ENCODE peak calls at places on chromosomes 16 and 17, in nine cellular contexts. D is A673, F is left lung, V is Peyer's patch, R is heart left ventricle, W is SK-N-SH, A is IMR-90, O is mucosa of descending colon, I is HCT116. L is an unnamed sample. For H3K4me1, the result is how much of the 10 kb centered on the place peaks cover.

GRCh38 chr16:30846649-30847402 is 47.1 kb downstream of the BCL7C start:
- DNase-seq in F (no peak), I (no peak), D (no peak), O (no peak), W (no peak), V (no peak), A (no peak), R (peak), L (no peak)

GRCh38 chr17:49616086-49616485 is 40.4 kb downstream of the NXPH3 start:
- DNase-seq in A (no peak), V (no peak), I (no peak), R (no peak), W (no peak), F (no peak), D (no peak), O (no peak), L (no peak)

GRCh38 chr17:42843358-42843934 is 934 bp upstream of the AOC2 start:
- DNase-seq in V (peak), W (peak), I (peak), A (peak), F (no peak), R (no peak), D (peak), O (peak), L (peak)

GRCh38 chr17:42133461-42134041 is 10.9 kb downstream of the HSPB9 start:
- DNase-seq in V (peak), I (no peak), F (no peak), R (no peak), D (no peak), A (no peak), O (peak), W (no peak), L (peak)

GRCh38 chr16:35215287-35215686 is 1755.9 kb downstream of the TP53TG3F start:
- DNase-seq in W (no peak), R (no peak), D (no peak), V (no peak), I (no peak), A (no peak), F (no peak), O (no peak), L (no peak)

GRCh38 chr16:27243725-27244362 is 24.7 kb downstream of the NSMCE1 start:
- DNase-seq in D (no peak), F (peak), R (no peak), O (no peak), I (no peak), W (no peak), V (peak), A (no peak), L (no peak)

GRCh38 chr17:29740017-29740416 is 117.3 kb upstream of the CORO6 start:
- DNase-seq in A (no peak), I (no peak), W (peak), R (no peak), O (no peak), F (no peak), V (no peak), D (no peak), L (no peak)

GRCh38 chr17:3603119-3603869 is 5.9 kb downstream of the TRPV1 start:
- DNase-seq in D (no peak), R (no peak), W (no peak), F (no peak), A (peak), O (no peak), V (no peak), I (no peak), L (no peak)

GRCh38 chr17:78991017-78991783 is 11.5 kb upstream of the LGALS3BP start:
- DNase-seq in A (no peak), D (no peak), I (no peak), O (no peak), W (peak), R (no peak), V (peak), F (no peak), L (peak)

GRCh38 chr16:1105888-1106620 is 10.0 kb upstream of the C1QTNF8 start:
- DNase-seq in O (peak), R (peak), W (peak), V (peak), I (no peak), F (peak), D (peak), A (peak), L (peak)

GRCh38 chr17:82396601-82397435 is 21.3 kb upstream of the HEXD start:
- DNase-seq in O (no peak), W (no peak), F (no peak), R (peak), D (peak), I (no peak), V (no peak), A (peak), L (no peak)

GRCh38 chr16:50419116-50419515 is 50.3 kb upstream of the BRD7 start:
- DNase-seq in F (no peak), A (no peak), O (no peak), I (no peak), W (no peak), V (no peak), D (no peak), R (no peak), L (no peak)

GRCh38 chr17:74798239-74798707 is 22.1 kb upstream of the NAT9 start:
- DNase-seq in D (peak), A (peak), O (no peak), W (no peak), V (no peak), R (no peak), F (no peak), I (no peak), L (no peak)

GRCh38 chr17:16583781-16584180 is 14.8 kb upstream of the ZNF287 start:
- DNase-seq in F (no peak), D (no peak), W (no peak), I (no peak), A (no peak), R (no peak), V (no peak), O (no peak), L (no peak)
- H3K4me3 ChIP-seq in F (no peak), D (peak), W (no peak), I (no peak), A (no peak), R (no peak), V (no peak), O (no peak), L (peak)

GRCh38 chr17:27354051-27354490 is 60.2 kb downstream of the WSB1 start:
- DNase-seq in R (no peak), F (no peak), V (no peak), O (no peak), W (no peak), I (no peak), D (no peak), A (no peak), L (no peak)
- TF ChIP-seq CTCF in R (peak), F (peak), V (no peak), O (no peak), W (no peak), I (no peak), D (peak), A (no peak), L (no peak)

DNA sequence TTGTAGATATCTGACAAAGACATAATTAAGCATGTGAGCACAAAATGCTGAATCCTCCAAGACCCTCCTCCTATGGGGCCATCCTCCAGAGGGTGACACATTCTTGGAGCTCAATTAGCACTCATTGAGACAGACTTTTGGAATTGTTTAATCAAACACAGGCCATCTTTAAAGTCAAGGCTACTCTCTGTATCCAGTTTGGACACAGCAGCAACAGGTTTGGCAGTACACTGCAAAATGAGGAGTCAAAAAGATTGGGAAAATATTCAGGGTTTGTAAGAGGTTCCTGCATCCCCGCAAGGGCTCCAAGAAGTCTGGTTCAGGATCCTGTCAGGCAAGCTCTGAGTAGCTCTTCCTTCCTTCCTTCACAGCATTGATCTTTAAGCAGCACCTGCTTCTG is 1.3 kb downstream of the ITFG1 start:
- DNase-seq in W (no peak), I (no peak), R (no peak), V (no peak), F (no peak), O (no peak), D (no peak), A (no peak), L (no peak)
- H3K4me1 ChIP-seq in W (under half), I (under half), R (under half), V (under half), F (under half), O (under half), D (under half), A (under half), L (under half)

GRCh38 chr16:75644240-75645012 is 3.0 kb downstream of the KARS1 start:
- DNase-seq in D (no peak), O (no peak), R (no peak), I (no peak), W (no peak), F (no peak), A (no peak), V (no peak), L (no peak)
- H3K4me3 ChIP-seq in D (no peak), O (no peak), R (no peak), I (no peak), W (no peak), F (no peak), A (no peak), V (no peak), L (no peak)

DNA sequence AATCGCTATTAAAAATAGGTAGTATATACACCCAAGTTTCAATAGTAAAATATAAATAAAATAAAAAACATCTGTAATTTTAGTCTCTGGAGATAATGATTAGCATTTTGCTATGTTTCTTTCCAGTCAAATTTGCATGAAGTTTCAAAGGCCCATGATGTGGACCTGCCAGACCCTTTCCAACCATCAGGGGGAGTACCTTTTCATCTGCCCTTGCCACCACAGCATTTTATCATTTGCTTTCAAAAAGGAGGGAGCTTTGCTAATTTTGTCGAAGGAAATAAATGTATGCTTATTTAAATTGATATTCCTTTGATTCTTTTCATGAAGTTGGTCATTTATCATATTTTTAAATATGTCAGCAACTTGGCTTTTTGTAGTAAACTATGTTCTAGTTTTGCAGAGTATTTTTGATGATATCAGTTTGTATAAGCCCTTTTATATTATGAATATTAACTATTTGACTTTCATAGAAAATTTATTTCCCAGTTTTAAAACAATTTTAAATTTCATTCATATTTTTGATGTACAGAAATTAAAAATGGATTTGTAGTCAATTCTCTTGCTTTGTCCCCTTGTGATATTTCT is 115.2 kb upstream of the NETO2 start:
- DNase-seq in R (no peak), D (peak), O (peak), F (no peak), W (peak), I (peak), V (no peak), A (peak), L (peak)
- TF ChIP-seq CTCF in R (peak), D (peak), O (peak), F (peak), W (peak), I (peak), V (peak), A (peak), L (peak)

GRCh38 chr17:77437747-77438146 is 297.0 kb downstream of the SEC14L1 start:
- DNase-seq in R (no peak), W (no peak), F (no peak), D (no peak), V (no peak), A (no peak), O (no peak), I (no peak), L (no peak)
- H3K4me1 ChIP-seq in R (half or more), W (half or more), F (half or more), D (half or more), V (under half), A (half or more), O (under half), I (under half), L (half or more)

GRCh38 chr16:60655514-60656153 is 1380.6 kb downstream of the CDH8 start:
- DNase-seq in D (no peak), I (no peak), R (no peak), V (no peak), W (no peak), A (no peak), F (no peak), O (no peak), L (no peak)
- H3K4me3 ChIP-seq in D (no peak), I (no peak), R (no peak), V (no peak), W (no peak), A (no peak), F (no peak), O (no peak), L (no peak)

GRCh38 chr17:18237461-18237860 is 12.0 kb downstream of the LLGL1 start:
- DNase-seq in W (no peak), R (no peak), O (no peak), I (no peak), A (no peak), V (no peak), D (no peak), F (no peak), L (no peak)

GRCh38 chr17:18236494-18236893 is 11.1 kb downstream of the LLGL1 start:
- DNase-seq in D (no peak), I (no peak), V (no peak), A (no peak), R (no peak), O (no peak), F (no peak), W (no peak), L (no peak)

GRCh38 chr17:18235743-18236256 is 10.4 kb downstream of the LLGL1 start:
- DNase-seq in I (no peak), R (no peak), A (peak), V (no peak), D (no peak), W (no peak), O (no peak), F (no peak), L (no peak)

GRCh38 chr17:18233803-18234518 is 8.5 kb downstream of the LLGL1 start:
- DNase-seq in W (no peak), O (no peak), F (no peak), A (no peak), V (no peak), I (no peak), D (no peak), R (no peak), L (no peak)

DNA sequence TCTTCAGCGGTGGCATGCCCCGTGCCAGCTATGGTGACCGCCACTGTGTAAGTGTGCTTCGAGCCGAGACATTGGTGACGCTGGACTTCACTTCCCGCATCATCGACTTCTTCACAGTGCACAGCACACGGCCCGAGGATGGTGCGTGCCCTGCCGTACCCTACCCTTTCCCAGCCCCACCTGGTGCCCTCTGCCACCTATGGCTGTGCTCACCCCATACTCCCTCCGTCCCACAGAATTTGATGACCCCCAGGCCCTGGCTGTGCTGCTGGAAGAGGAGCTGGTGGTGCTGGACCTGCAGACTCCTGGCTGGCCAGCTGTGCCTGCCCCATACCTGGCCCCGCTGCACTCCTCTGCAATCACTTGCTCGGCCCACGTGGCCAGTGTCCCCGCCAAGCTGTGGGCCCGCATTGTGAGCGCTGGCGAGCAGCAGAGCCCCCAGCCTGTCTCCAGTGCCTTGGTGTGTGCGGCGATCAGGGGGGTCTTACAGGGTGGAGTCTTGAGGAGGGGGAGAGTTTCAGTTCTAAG is 9.5 kb downstream of the LLGL1 start:
- DNase-seq in F (no peak), I (no peak), W (no peak), A (no peak), V (no peak), D (no peak), R (no peak), O (no peak), L (no peak)
- TF ChIP-seq CTCF in F (no peak), I (no peak), W (no peak), A (no peak), V (no peak), D (no peak), R (no peak), O (no peak), L (no peak)

DNA sequence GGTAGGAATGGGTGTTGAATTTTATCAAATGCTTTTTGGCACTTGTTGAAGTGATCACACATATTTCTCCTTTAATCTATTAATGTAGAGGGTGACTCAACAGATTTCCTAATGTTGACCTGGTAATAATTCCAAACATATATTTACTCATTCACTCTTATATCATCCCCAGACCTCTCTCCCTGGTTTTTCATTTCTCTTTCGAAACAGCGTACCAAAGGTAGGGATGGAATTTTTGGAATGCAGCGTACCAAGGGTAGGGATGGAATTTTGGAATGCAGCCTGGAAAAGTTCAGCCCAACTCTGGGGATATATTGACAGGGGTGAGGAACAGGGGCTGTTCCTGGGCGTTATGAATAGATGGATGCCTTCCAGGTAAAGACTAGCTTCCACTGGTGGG is 7.3 kb downstream of the KIF18B start:
- DNase-seq in R (no peak), A (no peak), D (no peak), O (no peak), V (no peak), F (no peak), W (peak), I (no peak), L (no peak)
- H3K4me1 ChIP-seq in R (under half), A (under half), D (under half), O (under half), V (under half), F (under half), W (under half), I (under half), L (under half)

GRCh38 chr16:46915483-46916025 is 31.4 kb downstream of the GPT2 start:
- DNase-seq in W (no peak), I (no peak), V (no peak), O (no peak), A (no peak), D (no peak), F (no peak), R (no peak), L (no peak)
- H3K4me3 ChIP-seq in W (no peak), I (no peak), V (no peak), O (no peak), A (no peak), D (no peak), F (no peak), R (no peak), L (no peak)